ENCODE peak calls at places on chromosomes 6 and 20, in six cellular contexts. One of them, this sample, is unnamed.
A peak's percentile ranks its signal among the peaks of the same experiment; 100 is the strongest.

GRCh38 chr6:110554966-110555460 is 78.6 kb upstream of the SLC22A16 start:
- DNase-seq in stimulated activated CD8-positive, alpha-beta memory T cell treated with anti-CD3 and anti-CD28 coated beads, Interleukin-2, amount 100 ng/mL, for 1 hour: no peak
- DNase-seq in iPS DF 6.9: no peak
- DNase-seq in pancreas: no peak
- DNase-seq in D341Med: no peak
- DNase-seq in HCT116: no peak
- DNase-seq in this sample: no peak

GRCh38 chr20:41261790-41262717 is 55.5 kb downstream of the ZHX3 start:
- DNase-seq in stimulated activated CD8-positive, alpha-beta memory T cell treated with anti-CD3 and anti-CD28 coated beads, Interleukin-2, amount 100 ng/mL, for 1 hour: no peak
- DNase-seq in pancreas: no peak
- DNase-seq in D341Med: no peak
- DNase-seq in iPS DF 6.9: no peak
- DNase-seq in HCT116: no peak
- DNase-seq in this sample: no peak

GRCh38 chr6:28436404-28436803 is 6.9 kb downstream of the ZSCAN23 start:
- DNase-seq in iPS DF 6.9: no peak
- DNase-seq in stimulated activated CD8-positive, alpha-beta memory T cell treated with anti-CD3 and anti-CD28 coated beads, Interleukin-2, amount 100 ng/mL, for 1 hour: no peak
- DNase-seq in HCT116: no peak
- DNase-seq in pancreas: no peak
- DNase-seq in D341Med: no peak
- DNase-seq in this sample: no peak

GRCh38 chr6:92577077-92577719 is 842.2 kb downstream of the EPHA7 start:
- DNase-seq in stimulated activated CD8-positive, alpha-beta memory T cell treated with anti-CD3 and anti-CD28 coated beads, Interleukin-2, amount 100 ng/mL, for 1 hour: no peak
- DNase-seq in HCT116: no peak
- DNase-seq in D341Med: no peak
- DNase-seq in pancreas: no peak
- DNase-seq in iPS DF 6.9: peak; percentile 4
- DNase-seq in this sample: no peak

GRCh38 chr20:1417273-1417672 is 24.4 kb upstream of the FKBP1A start:
- DNase-seq in HCT116: peak; percentile 38
- DNase-seq in D341Med: peak; percentile 43
- DNase-seq in pancreas: no peak
- DNase-seq in stimulated activated CD8-positive, alpha-beta memory T cell treated with anti-CD3 and anti-CD28 coated beads, Interleukin-2, amount 100 ng/mL, for 1 hour: no peak
- DNase-seq in iPS DF 6.9: no peak
- DNase-seq in this sample: no peak

GRCh38 chr6:5673016-5673415 is 333.7 kb downstream of the NRN1 start:
- DNase-seq in stimulated activated CD8-positive, alpha-beta memory T cell treated with anti-CD3 and anti-CD28 coated beads, Interleukin-2, amount 100 ng/mL, for 1 hour: no peak
- DNase-seq in iPS DF 6.9: no peak
- DNase-seq in D341Med: no peak
- DNase-seq in pancreas: no peak
- DNase-seq in HCT116: no peak
- DNase-seq in this sample: no peak

GRCh38 chr20:37204056-37204455 is 24.7 kb upstream of the MROH8 start:
- DNase-seq in iPS DF 6.9: no peak
- DNase-seq in stimulated activated CD8-positive, alpha-beta memory T cell treated with anti-CD3 and anti-CD28 coated beads, Interleukin-2, amount 100 ng/mL, for 1 hour: no peak
- DNase-seq in HCT116: no peak
- DNase-seq in pancreas: no peak
- DNase-seq in D341Med: no peak
- DNase-seq in this sample: no peak

GRCh38 chr6:159691133-159691962 is 1.7 kb downstream of the SOD2 start:
- DNase-seq in iPS DF 6.9: no peak
- DNase-seq in pancreas: no peak
- DNase-seq in HCT116: peak; percentile 55
- DNase-seq in D341Med: no peak
- DNase-seq in stimulated activated CD8-positive, alpha-beta memory T cell treated with anti-CD3 and anti-CD28 coated beads, Interleukin-2, amount 100 ng/mL, for 1 hour: no peak
- DNase-seq in this sample: no peak

GRCh38 chr6:84967965-84968364 is 203.6 kb upstream of the TBX18 start:
- DNase-seq in HCT116: no peak
- DNase-seq in iPS DF 6.9: no peak
- DNase-seq in pancreas: no peak
- DNase-seq in D341Med: no peak
- DNase-seq in stimulated activated CD8-positive, alpha-beta memory T cell treated with anti-CD3 and anti-CD28 coated beads, Interleukin-2, amount 100 ng/mL, for 1 hour: no peak
- DNase-seq in this sample: no peak

GRCh38 chr6:32941412-32941784 is 570 bp upstream of the HLA-DMB start:
- DNase-seq in D341Med: no peak
- DNase-seq in iPS DF 6.9: no peak
- DNase-seq in pancreas: no peak
- DNase-seq in stimulated activated CD8-positive, alpha-beta memory T cell treated with anti-CD3 and anti-CD28 coated beads, Interleukin-2, amount 100 ng/mL, for 1 hour: no peak
- DNase-seq in HCT116: no peak
- DNase-seq in this sample: no peak

GRCh38 chr6:63348836-63349235 is 29.1 kb upstream of the LGSN start:
- DNase-seq in pancreas: no peak
- DNase-seq in stimulated activated CD8-positive, alpha-beta memory T cell treated with anti-CD3 and anti-CD28 coated beads, Interleukin-2, amount 100 ng/mL, for 1 hour: no peak
- DNase-seq in HCT116: no peak
- DNase-seq in D341Med: no peak
- DNase-seq in iPS DF 6.9: no peak
- DNase-seq in this sample: no peak

GRCh38 chr6:147177286-147177685 is 26.9 kb upstream of the STXBP5 start:
- DNase-seq in D341Med: no peak
- DNase-seq in stimulated activated CD8-positive, alpha-beta memory T cell treated with anti-CD3 and anti-CD28 coated beads, Interleukin-2, amount 100 ng/mL, for 1 hour: no peak
- DNase-seq in iPS DF 6.9: no peak
- DNase-seq in HCT116: no peak
- DNase-seq in pancreas: no peak
- DNase-seq in this sample: no peak

GRCh38 chr20:54339093-54339492 is 131.2 kb downstream of the PFDN4 start:
- DNase-seq in pancreas: no peak
- DNase-seq in stimulated activated CD8-positive, alpha-beta memory T cell treated with anti-CD3 and anti-CD28 coated beads, Interleukin-2, amount 100 ng/mL, for 1 hour: no peak
- DNase-seq in HCT116: no peak
- DNase-seq in D341Med: no peak
- DNase-seq in iPS DF 6.9: no peak
- DNase-seq in this sample: no peak

GRCh38 chr6:35719830-35720733 is 16.8 kb upstream of the ARMC12 start:
- DNase-seq in pancreas: no peak
- DNase-seq in HCT116: no peak
- DNase-seq in iPS DF 6.9: no peak
- DNase-seq in D341Med: no peak
- DNase-seq in stimulated activated CD8-positive, alpha-beta memory T cell treated with anti-CD3 and anti-CD28 coated beads, Interleukin-2, amount 100 ng/mL, for 1 hour: no peak
- DNase-seq in this sample: peak; percentile 64

GRCh38 chr6:139903411-139904157 is 529.1 kb upstream of the CITED2 start:
- DNase-seq in iPS DF 6.9: no peak
- DNase-seq in HCT116: no peak
- DNase-seq in pancreas: no peak
- DNase-seq in D341Med: no peak
- DNase-seq in stimulated activated CD8-positive, alpha-beta memory T cell treated with anti-CD3 and anti-CD28 coated beads, Interleukin-2, amount 100 ng/mL, for 1 hour: no peak
- DNase-seq in this sample: no peak

GRCh38 chr6:41702089-41702745 is 33.2 kb downstream of the TFEB start:
- DNase-seq in stimulated activated CD8-positive, alpha-beta memory T cell treated with anti-CD3 and anti-CD28 coated beads, Interleukin-2, amount 100 ng/mL, for 1 hour: no peak
- DNase-seq in D341Med: no peak
- DNase-seq in pancreas: no peak
- DNase-seq in HCT116: no peak
- DNase-seq in iPS DF 6.9: no peak
- DNase-seq in this sample: no peak

GRCh38 chr6:17705778-17706579 is 746 bp downstream of the NUP153 start:
- DNase-seq in HCT116: no peak
- DNase-seq in iPS DF 6.9: no peak
- DNase-seq in pancreas: no peak
- DNase-seq in stimulated activated CD8-positive, alpha-beta memory T cell treated with anti-CD3 and anti-CD28 coated beads, Interleukin-2, amount 100 ng/mL, for 1 hour: peak; percentile 63
- DNase-seq in D341Med: peak; percentile 70
- DNase-seq in this sample: peak; percentile 90

GRCh38 chr20:46970937-46971630 is 76.4 kb downstream of the EYA2 start:
- DNase-seq in D341Med: peak; percentile 75
- DNase-seq in pancreas: no peak
- DNase-seq in HCT116: peak; percentile 95
- DNase-seq in stimulated activated CD8-positive, alpha-beta memory T cell treated with anti-CD3 and anti-CD28 coated beads, Interleukin-2, amount 100 ng/mL, for 1 hour: no peak
- DNase-seq in iPS DF 6.9: peak; percentile 87
- DNase-seq in this sample: no peak

GRCh38 chr6:41693281-41693838 is 42.0 kb downstream of the TFEB start:
- DNase-seq in pancreas: no peak
- DNase-seq in D341Med: no peak
- DNase-seq in HCT116: no peak
- DNase-seq in iPS DF 6.9: no peak
- DNase-seq in stimulated activated CD8-positive, alpha-beta memory T cell treated with anti-CD3 and anti-CD28 coated beads, Interleukin-2, amount 100 ng/mL, for 1 hour: no peak
- DNase-seq in this sample: no peak

GRCh38 chr6:79621579-79621978 is 9.6 kb upstream of the SH3BGRL2 start:
- DNase-seq in iPS DF 6.9: no peak
- DNase-seq in HCT116: no peak
- DNase-seq in stimulated activated CD8-positive, alpha-beta memory T cell treated with anti-CD3 and anti-CD28 coated beads, Interleukin-2, amount 100 ng/mL, for 1 hour: no peak
- DNase-seq in pancreas: no peak
- DNase-seq in D341Med: no peak
- DNase-seq in this sample: no peak

GRCh38 chr6:114783083-114783482 is 440.3 kb upstream of the HS3ST5 start:
- DNase-seq in iPS DF 6.9: no peak
- DNase-seq in D341Med: no peak
- DNase-seq in stimulated activated CD8-positive, alpha-beta memory T cell treated with anti-CD3 and anti-CD28 coated beads, Interleukin-2, amount 100 ng/mL, for 1 hour: no peak
- DNase-seq in pancreas: no peak
- DNase-seq in HCT116: no peak
- DNase-seq in this sample: no peak

GRCh38 chr20:54292186-54292585 is 84.3 kb downstream of the PFDN4 start:
- DNase-seq in HCT116: no peak
- DNase-seq in stimulated activated CD8-positive, alpha-beta memory T cell treated with anti-CD3 and anti-CD28 coated beads, Interleukin-2, amount 100 ng/mL, for 1 hour: no peak
- DNase-seq in iPS DF 6.9: no peak
- DNase-seq in pancreas: no peak
- DNase-seq in D341Med: no peak
- DNase-seq in this sample: no peak

GRCh38 chr6:111844921-111845320 is 28.3 kb downstream of the FYN start:
- DNase-seq in iPS DF 6.9: no peak
- DNase-seq in pancreas: no peak
- DNase-seq in HCT116: no peak
- DNase-seq in D341Med: no peak
- DNase-seq in stimulated activated CD8-positive, alpha-beta memory T cell treated with anti-CD3 and anti-CD28 coated beads, Interleukin-2, amount 100 ng/mL, for 1 hour: no peak
- DNase-seq in this sample: no peak

GRCh38 chr20:52864895-52865590 is 107.1 kb upstream of the TSHZ2 start:
- DNase-seq in HCT116: no peak
- DNase-seq in iPS DF 6.9: no peak
- DNase-seq in pancreas: no peak
- DNase-seq in D341Med: no peak
- DNase-seq in stimulated activated CD8-positive, alpha-beta memory T cell treated with anti-CD3 and anti-CD28 coated beads, Interleukin-2, amount 100 ng/mL, for 1 hour: no peak
- DNase-seq in this sample: no peak

GRCh38 chr6:83908813-83909212 is 49.3 kb downstream of the CYB5R4 start:
- DNase-seq in iPS DF 6.9: no peak
- DNase-seq in HCT116: no peak
- DNase-seq in D341Med: no peak
- DNase-seq in stimulated activated CD8-positive, alpha-beta memory T cell treated with anti-CD3 and anti-CD28 coated beads, Interleukin-2, amount 100 ng/mL, for 1 hour: no peak
- DNase-seq in pancreas: no peak
- DNase-seq in this sample: no peak

GRCh38 chr20:63533871-63534393 is 3.2 kb downstream of the PTK6 start:
- DNase-seq in iPS DF 6.9: no peak
- DNase-seq in HCT116: no peak
- DNase-seq in pancreas: peak; percentile 83
- DNase-seq in stimulated activated CD8-positive, alpha-beta memory T cell treated with anti-CD3 and anti-CD28 coated beads, Interleukin-2, amount 100 ng/mL, for 1 hour: no peak
- DNase-seq in D341Med: no peak
- DNase-seq in this sample: peak; percentile 89

GRCh38 chr6:24340998-24341934 is 16.6 kb downstream of the DCDC2 start:
- DNase-seq in stimulated activated CD8-positive, alpha-beta memory T cell treated with anti-CD3 and anti-CD28 coated beads, Interleukin-2, amount 100 ng/mL, for 1 hour: no peak
- DNase-seq in D341Med: no peak
- DNase-seq in pancreas: no peak
- DNase-seq in HCT116: no peak
- DNase-seq in iPS DF 6.9: no peak
- DNase-seq in this sample: no peak

GRCh38 chr6:121135425-121135824 is 198.9 kb downstream of the TBC1D32 start:
- DNase-seq in pancreas: no peak
- DNase-seq in D341Med: no peak
- DNase-seq in stimulated activated CD8-positive, alpha-beta memory T cell treated with anti-CD3 and anti-CD28 coated beads, Interleukin-2, amount 100 ng/mL, for 1 hour: no peak
- DNase-seq in iPS DF 6.9: no peak
- DNase-seq in HCT116: no peak
- DNase-seq in this sample: no peak

GRCh38 chr20:51237278-51237677 is 214.4 kb upstream of the KCNG1 start:
- DNase-seq in iPS DF 6.9: no peak
- DNase-seq in pancreas: no peak
- DNase-seq in stimulated activated CD8-positive, alpha-beta memory T cell treated with anti-CD3 and anti-CD28 coated beads, Interleukin-2, amount 100 ng/mL, for 1 hour: no peak
- DNase-seq in HCT116: no peak
- DNase-seq in D341Med: no peak
- DNase-seq in this sample: no peak